ENCODE peak calls at places on chromosomes 3 and 15, in four cellular contexts. K is brain microvascular endothelial cell, R is tibial artery, S is lower lobe of right lung. C is an unnamed sample.

GRCh38 chr3:179250803-179251476 is at the start of gene KCNMB3:
- DNase-seq in K (no peak), R (no peak), S (no peak), C (no peak)

GRCh38 chr3:42556089-42556632 is 25.6 kb downstream of the SEC22C start:
- DNase-seq in K (no peak), R (no peak), S (no peak), C (no peak)

GRCh38 chr3:102078864-102079808 is 229.8 kb downstream of the NFKBIZ start:
- DNase-seq in K (no peak), R (no peak), S (peak), C (no peak)

GRCh38 chr3:15256861-15257341 is 50.9 kb downstream of the CAPN7 start:
- DNase-seq in K (no peak), R (no peak), S (no peak), C (no peak)

GRCh38 chr15:55823191-55823670 is 80.3 kb upstream of the PRTG start:
- DNase-seq in K (peak), R (no peak), S (no peak), C (no peak)

GRCh38 chr3:176916777-176917176 is 280.5 kb downstream of the TBL1XR1 start:
- DNase-seq in K (no peak), R (no peak), S (no peak), C (no peak)

GRCh38 chr3:53155763-53156162 is 5.2 kb upstream of the PRKCD start:
- DNase-seq in K (no peak), R (no peak), S (peak), C (peak)

GRCh38 chr3:64399205-64399800 is 174.0 kb upstream of the PRICKLE2 start:
- DNase-seq in K (peak), R (no peak), S (no peak), C (no peak)

GRCh38 chr3:64185436-64185835 is 39.8 kb downstream of the PRICKLE2 start:
- DNase-seq in K (no peak), R (no peak), S (no peak), C (no peak)

GRCh38 chr3:187850256-187851010 is 105.2 kb upstream of the BCL6 start:
- DNase-seq in K (no peak), R (no peak), S (peak), C (no peak)

GRCh38 chr3:153221748-153222162 is 59.7 kb downstream of the RAP2B start:
- DNase-seq in K (peak), R (peak), S (peak), C (no peak)

GRCh38 chr3:184815046-184815930 is 3.3 kb downstream of the VPS8 start:
- DNase-seq in K (peak), R (no peak), S (no peak), C (no peak)

GRCh38 chr3:155244206-155244605 is 49.3 kb downstream of the STRIT1 start:
- DNase-seq in K (no peak), R (no peak), S (no peak), C (no peak)

GRCh38 chr3:151976211-151977050 is 103.0 kb downstream of the SUCNR1 start:
- DNase-seq in K (peak), R (no peak), S (no peak), C (no peak)

GRCh38 chr3:20700702-20701101 is 514.7 kb upstream of the SGO1 start:
- DNase-seq in K (no peak), R (no peak), S (no peak), C (no peak)

GRCh38 chr3:45911496-45912226 is 25.3 kb downstream of the CCR9 start:
- DNase-seq in K (no peak), R (no peak), S (no peak), C (no peak)

GRCh38 chr15:69758810-69759410 is 306.3 kb downstream of the RPLP1 start:
- DNase-seq in K (peak), R (no peak), S (peak), C (peak)

GRCh38 chr3:64548200-64548889 is 139.5 kb downstream of the ADAMTS9 start:
- DNase-seq in K (no peak), R (peak), S (no peak), C (no peak)

GRCh38 chr3:10666621-10667020 is 149.4 kb upstream of the SLC6A11 start:
- DNase-seq in K (no peak), R (no peak), S (no peak), C (no peak)

GRCh38 chr15:36230741-36231140 is 348.7 kb upstream of the CDIN1 start:
- DNase-seq in K (no peak), R (no peak), S (no peak), C (no peak)

GRCh38 chr3:159934216-159934615 is 54.4 kb upstream of the IL12A start:
- DNase-seq in K (no peak), R (no peak), S (no peak), C (no peak)

GRCh38 chr3:189766416-189766815 is 135.2 kb downstream of the TP63 start:
- DNase-seq in K (no peak), R (no peak), S (no peak), C (no peak)

GRCh38 chr3:13018039-13018431 is 55.2 kb downstream of the IQSEC1 start:
- DNase-seq in K (no peak), R (peak), S (peak), C (no peak)

GRCh38 chr3:13019243-13019701 is 54.0 kb downstream of the IQSEC1 start:
- DNase-seq in K (peak), R (peak), S (peak), C (peak)

GRCh38 chr3:13017361-13018038 is 55.7 kb downstream of the IQSEC1 start:
- DNase-seq in K (no peak), R (no peak), S (peak), C (peak)

GRCh38 chr3:13019706-13020105 is 53.5 kb downstream of the IQSEC1 start:
- DNase-seq in K (no peak), R (peak), S (peak), C (no peak)

GRCh38 chr3:13018561-13019242 is 54.5 kb downstream of the IQSEC1 start:
- DNase-seq in K (no peak), R (peak), S (peak), C (no peak)
- H3K4me3 ChIP-seq in K (peak), R (peak), S (peak), C (no peak)

DNA sequence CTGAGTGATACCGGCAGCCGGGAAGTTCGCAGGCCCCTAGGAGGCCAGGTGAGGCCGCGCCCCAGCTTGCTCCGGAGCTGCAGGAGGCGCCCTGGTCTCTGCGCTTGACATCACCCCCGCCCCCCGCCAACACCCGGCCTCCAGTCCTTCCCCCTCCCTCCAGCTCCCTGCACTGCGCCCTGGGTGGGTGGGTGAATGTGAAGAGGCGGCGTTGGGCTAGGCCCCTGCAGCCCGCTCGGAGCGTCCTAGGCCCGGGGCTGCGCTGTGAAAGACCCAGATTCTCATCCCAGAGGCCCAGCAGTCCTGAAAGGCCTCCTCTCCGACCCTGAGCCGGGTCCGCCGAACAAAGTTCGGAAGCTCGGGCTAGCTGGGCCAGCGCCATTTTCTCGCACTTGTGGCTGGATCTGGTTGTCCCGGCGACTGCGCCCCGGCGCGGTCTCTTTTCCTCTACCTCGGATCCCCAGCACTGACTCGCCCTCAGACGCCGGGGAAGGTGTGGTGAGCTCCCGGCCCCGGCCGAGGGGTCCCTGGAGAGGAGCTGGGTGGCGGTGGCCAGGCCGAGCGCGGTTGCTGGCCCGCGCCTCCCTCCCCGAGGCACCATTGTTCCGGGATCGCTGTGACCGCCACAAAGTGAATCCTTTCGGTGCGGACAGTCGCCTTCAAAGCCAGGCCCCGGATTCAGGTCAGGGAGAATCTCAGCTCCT is 12.9 kb downstream of the ZIC4 start:
- DNase-seq in K (no peak), R (no peak), S (no peak), C (no peak)
- H3K4me3 ChIP-seq in K (peak), R (peak), S (peak), C (no peak)

GRCh38 chr3:194134231-194134756 is 1.7 kb upstream of the HES1 start:
- DNase-seq in K (no peak), R (peak), S (peak), C (peak)
- H3K4me3 ChIP-seq in K (peak), R (peak), S (peak), C (peak)

DNA sequence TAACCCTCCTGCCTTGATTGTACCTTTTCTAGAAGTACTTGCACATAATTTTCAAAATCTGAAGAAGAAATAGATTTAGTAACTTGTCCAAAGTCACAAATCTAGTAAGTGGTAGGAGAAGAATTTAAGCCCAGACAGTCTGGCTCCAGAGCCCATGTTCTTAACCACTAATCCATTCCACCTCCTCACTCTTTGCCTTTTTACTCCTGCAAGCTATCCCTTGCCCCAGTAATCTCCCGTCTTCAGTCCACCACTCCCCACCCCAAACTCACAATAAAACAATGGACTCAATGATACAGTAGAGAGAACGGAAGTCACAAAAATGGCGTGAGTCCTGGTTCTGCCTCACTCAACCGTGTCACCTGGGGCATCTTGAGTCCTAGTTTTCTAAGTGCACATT is 48.7 kb downstream of the SETMAR start:
- DNase-seq in K (no peak), R (no peak), S (no peak), C (no peak)
- H3K4me3 ChIP-seq in K (no peak), R (no peak), S (no peak), C (no peak)

GRCh38 chr3:12381199-12381598 is 92.3 kb downstream of the PPARG start:
- DNase-seq in K (no peak), R (no peak), S (no peak), C (no peak)

GRCh38 chr3:12384451-12385233 is 95.8 kb downstream of the PPARG start:
- DNase-seq in K (no peak), R (no peak), S (no peak), C (no peak)

GRCh38 chr3:12379640-12380407 is 91.0 kb downstream of the PPARG start:
- DNase-seq in K (no peak), R (no peak), S (no peak), C (no peak)

GRCh38 chr3:12383218-12383617 is 94.3 kb downstream of the PPARG start:
- DNase-seq in K (no peak), R (no peak), S (no peak), C (no peak)

GRCh38 chr3:12380408-12380795 is 91.5 kb downstream of the PPARG start:
- DNase-seq in K (no peak), R (no peak), S (no peak), C (no peak)
- H3K4me3 ChIP-seq in K (no peak), R (no peak), S (no peak), C (no peak)

GRCh38 chr15:67770098-67770628 is 55.1 kb upstream of the SKOR1 start:
- DNase-seq in K (no peak), R (no peak), S (no peak), C (no peak)

GRCh38 chr15:67768592-67768991 is 56.7 kb upstream of the SKOR1 start:
- DNase-seq in K (no peak), R (no peak), S (no peak), C (no peak)

GRCh38 chr15:67765706-67766105 is 59.6 kb upstream of the SKOR1 start:
- DNase-seq in K (no peak), R (no peak), S (no peak), C (no peak)

GRCh38 chr15:67769468-67770097 is 55.7 kb upstream of the SKOR1 start:
- DNase-seq in K (no peak), R (no peak), S (no peak), C (no peak)

DNA sequence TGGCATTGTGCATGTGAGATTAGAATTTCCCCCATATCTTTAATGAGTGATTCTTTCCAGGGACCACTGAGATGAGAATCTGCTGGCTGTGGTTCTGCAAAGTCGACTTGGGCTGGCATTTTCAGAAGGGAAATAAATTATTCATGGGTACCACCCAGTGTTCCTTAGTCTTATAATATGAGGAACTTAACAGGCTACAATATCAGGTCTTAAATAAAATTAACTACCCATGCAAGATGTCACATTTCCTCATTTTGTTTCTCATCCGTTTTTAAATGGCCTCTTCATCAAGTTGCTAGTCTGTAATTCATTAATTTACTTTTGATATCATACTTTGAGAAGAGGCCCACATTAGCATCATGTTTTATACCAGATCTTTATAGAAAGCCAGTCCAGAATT is 58.3 kb upstream of the SKOR1 start:
- DNase-seq in K (no peak), R (no peak), S (no peak), C (no peak)
- H3K4me3 ChIP-seq in K (no peak), R (no peak), S (no peak), C (no peak)

GRCh38 chr3:47008851-47009224 is 29.4 kb downstream of the NBEAL2 start:
- DNase-seq in K (no peak), R (no peak), S (no peak), C (no peak)

GRCh38 chr3:47010910-47011309 is 31.4 kb downstream of the NBEAL2 start:
- DNase-seq in K (no peak), R (peak), S (no peak), C (no peak)

GRCh38 chr3:47008258-47008671 is 28.8 kb downstream of the NBEAL2 start:
- DNase-seq in K (no peak), R (peak), S (no peak), C (peak)

GRCh38 chr3:47010050-47010712 is 30.7 kb downstream of the NBEAL2 start:
- DNase-seq in K (no peak), R (no peak), S (no peak), C (peak)

DNA sequence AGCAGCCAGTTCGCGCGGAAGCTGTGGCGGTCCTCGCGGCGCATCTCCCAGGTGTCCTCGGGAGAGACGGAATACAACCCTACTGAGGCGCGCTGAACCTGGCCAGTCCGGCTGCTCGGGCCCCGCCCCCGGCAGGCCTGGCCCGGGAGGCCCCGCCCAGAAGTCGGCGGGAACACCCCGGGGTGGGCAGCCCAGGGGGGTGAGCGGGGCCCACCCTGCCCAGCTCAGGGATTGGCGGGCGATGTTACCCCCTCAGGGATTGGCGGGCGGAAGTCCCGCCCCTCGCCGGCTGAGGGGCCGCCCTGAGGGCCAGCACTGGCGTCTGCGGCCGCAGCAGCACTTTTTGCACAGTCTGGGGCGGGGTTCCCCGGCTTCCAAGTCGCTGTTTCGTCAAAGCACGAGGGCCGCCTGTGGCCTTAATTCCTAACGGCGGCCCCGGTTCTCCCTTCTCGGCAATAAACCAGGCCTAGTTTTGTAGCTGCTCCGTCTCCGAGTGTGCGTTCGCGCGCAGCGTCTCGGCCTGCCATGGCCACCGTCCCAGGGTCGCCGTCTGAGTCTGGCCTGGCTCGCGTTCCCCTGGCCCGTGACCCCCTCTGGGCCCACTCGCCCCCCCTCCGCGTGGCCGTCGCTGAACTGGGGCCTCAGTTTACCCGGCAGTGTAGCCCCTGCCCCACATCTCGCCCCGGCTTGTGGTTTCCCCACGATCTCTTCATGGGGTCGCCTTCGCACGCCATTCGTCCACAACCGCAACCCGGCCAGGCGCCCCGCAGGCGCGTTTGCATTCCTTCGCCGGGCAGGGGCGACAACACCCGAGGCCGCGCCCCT is 30.0 kb downstream of the NBEAL2 start:
- DNase-seq in K (peak), R (peak), S (peak), C (peak)
- H3K4me3 ChIP-seq in K (peak), R (peak), S (peak), C (peak)

DNA sequence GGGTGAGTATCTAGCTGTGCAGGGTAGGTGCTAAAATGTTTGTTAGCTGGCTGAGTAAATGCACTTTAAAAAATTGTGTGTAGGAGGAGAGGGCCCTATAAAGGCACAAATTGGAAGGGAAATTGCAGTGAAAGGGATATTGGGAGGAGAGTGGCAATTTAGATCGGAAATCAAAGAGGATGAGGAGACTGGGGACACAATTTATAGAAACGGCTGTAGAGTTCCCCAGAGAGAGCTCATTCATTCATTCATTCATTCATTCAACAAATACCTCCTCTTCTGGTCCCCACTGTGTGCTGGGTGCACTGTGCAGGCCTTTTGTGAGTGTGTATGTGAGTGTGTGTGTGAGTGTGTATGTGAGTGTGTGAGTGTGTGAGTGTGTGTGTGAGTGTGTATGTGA is 2.4 kb downstream of the DNAJA4 start:
- DNase-seq in K (no peak), R (no peak), S (no peak), C (no peak)
- H3K4me3 ChIP-seq in K (no peak), R (no peak), S (no peak), C (no peak)